ENCODE peak calls at places on chromosomes 11 and 22, in ten cellular contexts. V is NT2/D1, X is RWPE1, I is ELF-1, D is body of pancreas, S is kidney epithelial cell, J is fibroblast of the aortic adventitia, P is GM13976, M is right cardiac atrium, Y is endothelial cell. K is an unnamed sample.

GRCh38 chr11:108733479-108734116 is 68.7 kb downstream of the DDX10 start:
- DNase-seq in V (no peak), X (peak), I (no peak), D (no peak), S (no peak), J (peak), P (peak), M (no peak), Y (no peak), K (peak)

GRCh38 chr22:21455334-21456089 is 11.7 kb upstream of the TMEM191C start:
- DNase-seq in V (no peak), X (no peak), I (no peak), D (no peak), S (no peak), J (no peak), P (no peak), M (peak), Y (no peak), K (no peak)

GRCh38 chr11:12543596-12544415 is 130.4 kb upstream of the TEAD1 start:
- DNase-seq in V (no peak), X (peak), I (peak), D (no peak), S (no peak), J (no peak), P (no peak), M (no peak), Y (no peak), K (no peak)

GRCh38 chr11:37881741-37882140 is 1283.7 kb upstream of the RAG2 start:
- DNase-seq in V (no peak), X (no peak), I (no peak), D (no peak), S (no peak), J (no peak), P (no peak), M (no peak), Y (no peak), K (no peak)

GRCh38 chr22:16961477-16962186 is 46.4 kb downstream of the GAB4 start:
- DNase-seq in V (no peak), X (no peak), I (no peak), D (no peak), S (no peak), J (no peak), P (peak), M (no peak), Y (no peak), K (no peak)

GRCh38 chr11:27807594-27807993 is 107.3 kb upstream of the BDNF start:
- DNase-seq in V (no peak), X (no peak), I (no peak), D (no peak), S (no peak), J (peak), P (no peak), M (no peak), Y (no peak), K (no peak)

GRCh38 chr11:117200813-117201515 is 1.8 kb downstream of the TAGLN start:
- DNase-seq in V (no peak), X (no peak), I (no peak), D (no peak), S (no peak), J (no peak), P (peak), M (peak), Y (no peak), K (no peak)

GRCh38 chr22:29071261-29072045 is 1.4 kb upstream of the KREMEN1 start:
- DNase-seq in V (no peak), X (peak), I (peak), D (peak), S (no peak), J (peak), P (peak), M (peak), Y (peak), K (no peak)

GRCh38 chr11:66996609-66997273 is 21.6 kb downstream of the C11orf86 start:
- DNase-seq in V (no peak), X (no peak), I (peak), D (no peak), S (no peak), J (peak), P (no peak), M (peak), Y (no peak), K (no peak)

GRCh38 chr11:11998091-11998781 is 10.2 kb downstream of the DKK3 start:
- DNase-seq in V (no peak), X (peak), I (no peak), D (no peak), S (peak), J (peak), P (no peak), M (no peak), Y (no peak), K (peak)

GRCh38 chr11:28625532-28625931 is 517.3 kb downstream of the METTL15 start:
- DNase-seq in V (no peak), X (no peak), I (no peak), D (no peak), S (no peak), J (no peak), P (no peak), M (no peak), Y (no peak), K (no peak)

GRCh38 chr11:77201370-77201769 is 73.3 kb downstream of the MYO7A start:
- DNase-seq in V (no peak), X (no peak), I (no peak), D (no peak), S (no peak), J (no peak), P (no peak), M (no peak), Y (no peak), K (no peak)

GRCh38 chr22:48402591-48403031 is 1425.1 kb downstream of the BRD1 start:
- DNase-seq in V (no peak), X (no peak), I (no peak), D (no peak), S (no peak), J (no peak), P (no peak), M (no peak), Y (no peak), K (no peak)

GRCh38 chr11:75323609-75324008 is 27.9 kb downstream of the ARRB1 start:
- DNase-seq in V (no peak), X (no peak), I (no peak), D (peak), S (no peak), J (no peak), P (no peak), M (peak), Y (no peak), K (no peak)

GRCh38 chr11:31783264-31783663 is 27.9 kb downstream of the PAX6 start:
- DNase-seq in V (no peak), X (no peak), I (no peak), D (no peak), S (no peak), J (no peak), P (no peak), M (no peak), Y (no peak), K (no peak)

GRCh38 chr11:121494355-121495099 is 41.8 kb upstream of the SORL1-AS1 start:
- DNase-seq in V (no peak), X (no peak), I (no peak), D (no peak), S (no peak), J (no peak), P (peak), M (no peak), Y (no peak), K (no peak)

GRCh38 chr11:119537641-119538253 is 114.8 kb upstream of the THY1 start:
- DNase-seq in V (no peak), X (no peak), I (no peak), D (no peak), S (no peak), J (no peak), P (peak), M (no peak), Y (no peak), K (no peak)

GRCh38 chr11:69351460-69351859 is 57.5 kb downstream of the MYEOV start:
- DNase-seq in V (no peak), X (peak), I (no peak), D (no peak), S (peak), J (peak), P (no peak), M (no peak), Y (no peak), K (peak)

GRCh38 chr11:14029971-14030531 is 67.5 kb downstream of the SPON1 start:
- DNase-seq in V (no peak), X (peak), I (peak), D (peak), S (peak), J (peak), P (no peak), M (peak), Y (no peak), K (no peak)

GRCh38 chr11:111157571-111157970 is 88.0 kb upstream of the POU2AF2 start:
- DNase-seq in V (no peak), X (no peak), I (no peak), D (no peak), S (no peak), J (no peak), P (no peak), M (no peak), Y (peak), K (no peak)

GRCh38 chr11:68495330-68495729 is 34.8 kb downstream of the PPP6R3 start:
- DNase-seq in V (no peak), X (no peak), I (no peak), D (no peak), S (no peak), J (no peak), P (no peak), M (no peak), Y (no peak), K (no peak)

GRCh38 chr11:73415854-73416615 is 39.8 kb downstream of the RELT start:
- DNase-seq in V (no peak), X (peak), I (no peak), D (no peak), S (no peak), J (peak), P (no peak), M (no peak), Y (no peak), K (no peak)

GRCh38 chr22:37231406-37232139 is 12.5 kb downstream of the RAC2 start:
- DNase-seq in V (no peak), X (no peak), I (no peak), D (no peak), S (no peak), J (no peak), P (no peak), M (peak), Y (no peak), K (no peak)

GRCh38 chr11:69080361-69080973 is 31.7 kb downstream of the TPCN2 start:
- DNase-seq in V (no peak), X (peak), I (no peak), D (no peak), S (no peak), J (no peak), P (no peak), M (no peak), Y (no peak), K (no peak)

GRCh38 chr11:3150726-3151125 is 14.4 kb downstream of the OSBPL5 start:
- DNase-seq in V (no peak), X (no peak), I (no peak), D (no peak), S (no peak), J (no peak), P (no peak), M (peak), Y (no peak), K (no peak)

GRCh38 chr22:49289822-49290221 is 537.9 kb downstream of the BRD1 start:
- DNase-seq in V (no peak), X (no peak), I (no peak), D (no peak), S (no peak), J (no peak), P (no peak), M (no peak), Y (no peak), K (no peak)

GRCh38 chr11:113431746-113432145 is 43.5 kb downstream of the DRD2 start:
- DNase-seq in V (no peak), X (no peak), I (no peak), D (no peak), S (no peak), J (no peak), P (no peak), M (no peak), Y (no peak), K (no peak)

GRCh38 chr11:36311926-36312592 is 16.0 kb downstream of the PRR5L start:
- DNase-seq in V (no peak), X (no peak), I (no peak), D (no peak), S (no peak), J (no peak), P (no peak), M (no peak), Y (no peak), K (no peak)

GRCh38 chr11:120142072-120142423 is 4.1 kb upstream of the TRIM29 start:
- DNase-seq in V (no peak), X (no peak), I (peak), D (no peak), S (no peak), J (no peak), P (peak), M (no peak), Y (no peak), K (no peak)

GRCh38 chr11:26827567-26828037 is 105.7 kb upstream of the SLC5A12 start:
- DNase-seq in V (no peak), X (no peak), I (peak), D (peak), S (peak), J (peak), P (no peak), M (no peak), Y (no peak), K (peak)

GRCh38 chr11:91871791-91872190 is 352.8 kb upstream of the FAT3 start:
- DNase-seq in V (no peak), X (no peak), I (no peak), D (no peak), S (no peak), J (no peak), P (no peak), M (no peak), Y (no peak), K (no peak)

GRCh38 chr22:35632902-35633301 is 15.3 kb upstream of the APOL6 start:
- DNase-seq in V (no peak), X (no peak), I (no peak), D (no peak), S (no peak), J (no peak), P (no peak), M (no peak), Y (no peak), K (no peak)

GRCh38 chr11:66723693-66724092 is 5.3 kb downstream of the SPTBN2 start:
- DNase-seq in V (no peak), X (no peak), I (no peak), D (no peak), S (no peak), J (no peak), P (no peak), M (no peak), Y (no peak), K (no peak)

GRCh38 chr11:64296236-64296635 is 3.9 kb upstream of the CATSPERZ start:
- DNase-seq in V (no peak), X (no peak), I (no peak), D (no peak), S (no peak), J (no peak), P (no peak), M (no peak), Y (no peak), K (no peak)

GRCh38 chr22:26367402-26368245 is 61.4 kb upstream of the ASPHD2 start:
- DNase-seq in V (peak), X (peak), I (peak), D (peak), S (peak), J (peak), P (peak), M (no peak), Y (peak), K (no peak)

GRCh38 chr22:17783773-17784480 is 9.7 kb upstream of the BID start:
- DNase-seq in V (no peak), X (no peak), I (no peak), D (no peak), S (no peak), J (no peak), P (no peak), M (peak), Y (no peak), K (no peak)

GRCh38 chr11:71282581-71283351 is 30.4 kb upstream of the SHANK2 start:
- DNase-seq in V (no peak), X (no peak), I (peak), D (peak), S (no peak), J (no peak), P (no peak), M (no peak), Y (no peak), K (no peak)

GRCh38 chr11:73753938-73754337 is 6.9 kb downstream of the RAB6A start:
- DNase-seq in V (no peak), X (no peak), I (no peak), D (no peak), S (no peak), J (no peak), P (no peak), M (no peak), Y (no peak), K (no peak)

K was measured in non-pigmented ciliary epithelial cell.